ENCODE peak calls at places on chromosome 18, in ten cellular contexts. P, S, L, F, Z, W, Y, N, H and V are unnamed samples.
A peak's percentile ranks its signal among the peaks of the same experiment; 100 is the strongest.

GRCh38 chr18:415627-416612 is 84.6 kb downstream of the COLEC12 start:
- DNase-seq in P (no peak), S (no peak), L (no peak), F (peak; percentile 78), Z (no peak), W (no peak), Y (no peak), N (peak; percentile 56), H (no peak), V (no peak)

GRCh38 chr18:44564922-44565321 is 115.8 kb upstream of the SETBP1 start:
- DNase-seq in P (no peak), S (no peak), L (no peak), F (peak; percentile 49), Z (no peak), W (no peak), Y (no peak), N (peak; percentile 41), H (no peak), V (peak; percentile 33)

GRCh38 chr18:58937204-58937603 is 72.5 kb downstream of the ZNF532 start:
- DNase-seq in P (no peak), S (no peak), L (no peak), F (peak; percentile 69), Z (no peak), W (no peak), Y (no peak), N (peak; percentile 38), H (no peak), V (peak; percentile 5)

GRCh38 chr18:58805482-58806187 is 59.0 kb upstream of the ZNF532 start:
- DNase-seq in P (no peak), S (no peak), L (no peak), F (no peak), Z (peak; percentile 42), W (no peak), Y (no peak), N (no peak), H (no peak), V (no peak)

GRCh38 chr18:26301681-26302080 is 75.4 kb downstream of the TAF4B start:
- DNase-seq in P (no peak), S (peak; percentile 1), L (no peak), F (peak; percentile 42), Z (no peak), W (no peak), Y (no peak), N (peak; percentile 7), H (no peak), V (peak; percentile 25)

GRCh38 chr18:29003194-29003593 is 826.3 kb upstream of the CDH2 start:
- DNase-seq in P (no peak), S (no peak), L (no peak), F (no peak), Z (no peak), W (no peak), Y (no peak), N (no peak), H (no peak), V (no peak)

GRCh38 chr18:61596296-61596695 is 263.1 kb downstream of the CDH20 start:
- DNase-seq in P (no peak), S (no peak), L (no peak), F (no peak), Z (no peak), W (no peak), Y (no peak), N (no peak), H (no peak), V (peak; percentile 47)

GRCh38 chr18:56945171-56945863 is 201.6 kb upstream of the BOD1L2 start:
- DNase-seq in P (no peak), S (no peak), L (no peak), F (no peak), Z (no peak), W (no peak), Y (no peak), N (no peak), H (no peak), V (peak; percentile 0)

GRCh38 chr18:5421981-5422380 is 121.8 kb downstream of the EPB41L3 start:
- DNase-seq in P (no peak), S (no peak), L (no peak), F (no peak), Z (no peak), W (no peak), Y (no peak), N (no peak), H (no peak), V (no peak)
- H3K4me3 ChIP-seq in P (no peak overlapping the region), S (no peak overlapping the region), L (no peak overlapping the region), F (no peak overlapping the region), Z (no peak overlapping the region), W (no peak overlapping the region), Y (no peak overlapping the region), N (no peak overlapping the region), H (no peak overlapping the region), V (no peak overlapping the region)

DNA sequence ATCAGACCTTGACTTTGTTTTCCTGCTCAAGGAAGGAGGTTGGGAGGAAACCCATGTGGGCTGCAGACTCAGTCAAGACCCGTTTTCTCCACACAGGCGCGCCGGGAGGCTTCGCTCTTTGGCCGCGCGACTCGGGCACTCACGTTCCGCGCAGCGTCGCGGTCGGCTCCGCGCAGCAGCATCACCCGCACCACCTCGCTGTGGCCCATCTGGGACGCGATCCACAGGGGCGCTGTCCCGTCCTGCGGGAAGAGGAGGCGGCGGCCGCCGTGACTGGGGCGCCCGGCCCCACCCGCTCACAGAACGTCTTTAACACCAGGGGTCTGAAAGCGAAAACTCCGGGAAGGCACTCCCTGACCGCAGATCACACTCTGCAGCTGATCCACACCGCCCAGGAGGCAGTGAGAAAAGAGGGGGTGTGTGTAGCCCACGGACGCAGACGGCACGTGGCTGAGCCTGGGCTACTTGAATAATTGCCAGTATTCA is 33.1 kb upstream of the NPC1 start:
- DNase-seq in P (no peak), S (no peak), L (no peak), F (peak; percentile 10), Z (peak; percentile 34), W (no peak), Y (no peak), N (no peak), H (no peak), V (no peak)
- H3K4me3 ChIP-seq in P (no peak overlapping the region), S (no peak overlapping the region), L (peak overlapping the region; percentile 31), F (peak overlapping the region; percentile 42), Z (peak overlapping the region; percentile 34), W (no peak overlapping the region), Y (peak overlapping the region; percentile 32), N (peak overlapping the region; percentile 53), H (peak overlapping the region; percentile 53), V (peak overlapping the region; percentile 37)

DNA sequence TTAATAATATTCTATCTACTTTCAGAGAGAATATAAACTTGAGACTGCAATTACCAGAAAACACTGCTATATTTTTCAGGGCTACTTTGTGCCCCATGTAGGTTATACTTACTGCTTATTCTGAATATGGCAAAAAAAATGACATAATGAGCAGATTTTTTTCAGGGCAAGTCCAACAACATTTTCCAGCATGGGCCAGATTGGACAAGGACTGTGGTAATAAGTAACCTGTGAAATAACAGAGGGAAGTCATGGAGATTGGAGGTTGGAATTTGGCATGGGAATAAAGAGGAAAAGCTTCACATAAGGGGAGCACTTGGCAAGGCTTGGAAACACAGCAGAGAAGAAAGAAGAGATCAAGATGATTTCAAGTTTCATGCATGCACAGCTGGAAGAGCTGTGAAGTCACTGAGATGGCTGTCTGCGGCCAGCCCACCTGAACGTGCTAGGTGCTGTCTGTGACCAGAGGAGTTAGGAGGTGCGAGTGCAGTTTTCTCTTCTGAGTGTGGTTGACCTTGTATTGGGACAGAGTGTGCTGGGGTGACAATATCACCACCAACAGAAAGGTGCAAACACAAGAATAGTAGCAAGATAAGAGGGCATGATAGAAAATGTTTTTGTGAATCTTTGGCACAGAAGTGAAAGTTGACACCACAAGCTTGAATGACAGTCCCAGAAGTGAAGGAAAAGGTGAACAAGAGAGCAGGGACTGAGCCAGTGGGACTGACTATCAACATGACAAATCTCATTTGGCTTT is 71.1 kb upstream of the DSC1 start:
- DNase-seq in P (no peak), S (no peak), L (peak; percentile 44), F (no peak), Z (no peak), W (peak; percentile 45), Y (no peak), N (no peak), H (no peak), V (no peak)
- H3K4me3 ChIP-seq in P (no peak overlapping the region), S (no peak overlapping the region), L (no peak overlapping the region), F (no peak overlapping the region), Z (no peak overlapping the region), W (no peak overlapping the region), Y (no peak overlapping the region), N (no peak overlapping the region), H (no peak overlapping the region), V (no peak overlapping the region)

GRCh38 chr18:45775241-45775676 is 50.2 kb upstream of the SIGLEC15 start:
- DNase-seq in P (peak; percentile 65), S (peak; percentile 85), L (peak; percentile 69), F (peak; percentile 78), Z (peak; percentile 49), W (peak; percentile 79), Y (peak; percentile 45), N (peak; percentile 72), H (peak; percentile 85), V (no peak)
- H3K4me3 ChIP-seq in P (peak overlapping the region; percentile 50), S (peak overlapping the region; percentile 62), L (peak overlapping the region; percentile 57), F (peak overlapping the region; percentile 46), Z (peak overlapping the region; percentile 33), W (peak overlapping the region; percentile 56), Y (peak overlapping the region; percentile 47), N (peak overlapping the region; percentile 68), H (peak overlapping the region; percentile 76), V (peak overlapping the region; percentile 47)

DNA sequence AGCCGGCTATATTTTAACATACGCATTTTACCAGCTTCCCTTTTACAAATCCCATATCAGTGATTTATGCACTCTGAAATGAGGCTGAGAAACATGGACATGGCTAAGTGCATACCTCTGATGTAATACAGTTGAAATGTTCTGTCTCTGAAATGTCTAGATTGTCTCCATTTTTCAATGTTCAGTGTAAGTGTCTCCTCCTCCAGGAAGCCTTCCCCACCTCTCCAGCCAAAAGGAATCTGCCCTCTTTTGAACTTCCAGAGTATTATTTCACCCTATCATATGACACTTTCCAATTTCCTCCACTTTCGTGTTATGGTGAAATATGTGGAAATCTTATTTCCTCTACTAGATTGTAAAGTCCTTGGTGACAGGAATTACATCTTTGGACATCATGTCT is 29.5 kb upstream of the ME2 start:
- DNase-seq in P (no peak), S (no peak), L (no peak), F (no peak), Z (no peak), W (no peak), Y (no peak), N (no peak), H (no peak), V (no peak)
- H3K4me3 ChIP-seq in P (no peak overlapping the region), S (no peak overlapping the region), L (no peak overlapping the region), F (no peak overlapping the region), Z (no peak overlapping the region), W (no peak overlapping the region), Y (no peak overlapping the region), N (no peak overlapping the region), H (no peak overlapping the region), V (no peak overlapping the region)